ENCODE peak calls at places on chromosome 4, in six cellular contexts. G, H, X, T, K and A are unnamed samples.
A peak's percentile ranks its signal among the peaks of the same experiment; 100 is the strongest.

GRCh38 chr4:119498520-119498919 is 130.1 kb downstream of the PDE5A start:
- DNase-seq in G (no peak), H (peak; percentile 59), X (no peak), T (no peak), K (no peak), A (peak; percentile 77)

GRCh38 chr4:104420766-104421165 is 73.9 kb downstream of the CXXC4 start:
- DNase-seq in G (peak; percentile 15), H (no peak), X (peak; percentile 49), T (no peak), K (peak; percentile 32), A (peak; percentile 24)

GRCh38 chr4:168200685-168201084 is 108.3 kb downstream of the ANXA10 start:
- DNase-seq in G (no peak), H (peak; percentile 61), X (no peak), T (no peak), K (no peak), A (no peak)

GRCh38 chr4:93416337-93417102 is 412.0 kb upstream of the ATOH1 start:
- DNase-seq in G (no peak), H (peak; percentile 49), X (no peak), T (no peak), K (no peak), A (no peak)

GRCh38 chr4:54446556-54446955 is 211.2 kb upstream of the KIT start:
- DNase-seq in G (no peak), H (no peak), X (no peak), T (no peak), K (no peak), A (no peak)

GRCh38 chr4:185093573-185093972 is 49.5 kb upstream of the SLC25A4 start:
- DNase-seq in G (no peak), H (no peak), X (no peak), T (no peak), K (no peak), A (no peak)

GRCh38 chr4:71026086-71026485 is 32.6 kb downstream of the DCK start:
- DNase-seq in G (no peak), H (peak; percentile 90), X (no peak), T (no peak), K (no peak), A (peak; percentile 87)

GRCh38 chr4:123327346-123327745 is 69.2 kb upstream of the SPRY1 start:
- DNase-seq in G (no peak), H (no peak), X (no peak), T (no peak), K (no peak), A (no peak)

GRCh38 chr4:130333241-130333759 is 1237.3 kb downstream of the C4orf33 start:
- DNase-seq in G (no peak), H (no peak), X (no peak), T (no peak), K (no peak), A (no peak)
- H3K14ac ChIP-seq in G (no peak overlapping the region), H (no peak overlapping the region), X (no peak overlapping the region), T (no peak overlapping the region), K (no peak overlapping the region), A (no peak overlapping the region)

GRCh38 chr4:19727141-19727540 is 524.6 kb upstream of the SLIT2 start:
- DNase-seq in G (no peak), H (no peak), X (no peak), T (no peak), K (no peak), A (no peak)
- H3K14ac ChIP-seq in G (no peak overlapping the region), H (no peak overlapping the region), X (no peak overlapping the region), T (no peak overlapping the region), K (no peak overlapping the region), A (no peak overlapping the region)

DNA sequence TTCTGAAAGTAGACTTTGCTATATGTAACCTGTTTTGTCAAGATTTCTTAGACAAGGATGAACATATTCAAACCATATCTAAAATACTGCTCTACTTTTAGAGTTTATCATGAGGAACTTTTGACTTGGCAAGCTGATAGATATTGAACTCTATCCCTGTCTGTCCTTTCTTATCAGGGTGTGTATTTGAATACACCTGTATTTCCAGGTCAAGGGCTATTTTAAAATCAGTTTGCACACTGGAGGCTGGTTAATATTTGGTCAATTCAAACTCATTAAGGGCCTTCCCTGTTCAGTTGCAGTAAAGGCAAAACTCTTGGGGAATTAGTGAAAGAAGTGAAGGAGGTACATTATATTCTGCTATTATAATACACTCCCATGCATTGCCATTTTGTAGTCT is 2.3 kb downstream of the CDS1 start:
- DNase-seq in G (no peak), H (no peak), X (no peak), T (no peak), K (no peak), A (no peak)
- H3K14ac ChIP-seq in G (no peak overlapping the region), H (no peak overlapping the region), X (no peak overlapping the region), T (no peak overlapping the region), K (no peak overlapping the region), A (no peak overlapping the region)

GRCh38 chr4:73989928-73990327 is 1.9 kb upstream of the PPBP start:
- DNase-seq in G (no peak), H (no peak), X (no peak), T (no peak), K (no peak), A (no peak)

GRCh38 chr4:73988096-73988495 is at the start of gene PPBP:
- DNase-seq in G (no peak), H (no peak), X (no peak), T (no peak), K (no peak), A (no peak)

GRCh38 chr4:73985528-73985852 is 2.5 kb downstream of the PPBP start:
- DNase-seq in G (no peak), H (no peak), X (no peak), T (no peak), K (no peak), A (no peak)

GRCh38 chr4:73989031-73989430 is 1.0 kb upstream of the PPBP start:
- DNase-seq in G (no peak), H (no peak), X (no peak), T (no peak), K (no peak), A (no peak)

GRCh38 chr4:73984736-73985527 is 3.1 kb downstream of the PPBP start:
- DNase-seq in G (peak; percentile 78), H (peak; percentile 70), X (no peak), T (peak; percentile 68), K (no peak), A (no peak)
- H3K14ac ChIP-seq in G (no peak overlapping the region), H (no peak overlapping the region), X (no peak overlapping the region), T (no peak overlapping the region), K (no peak overlapping the region), A (no peak overlapping the region)

GRCh38 chr4:24774452-24774851 is 20.9 kb upstream of the SOD3 start:
- DNase-seq in G (no peak), H (peak; percentile 36), X (no peak), T (no peak), K (no peak), A (no peak)

GRCh38 chr4:24775750-24776149 is 19.6 kb upstream of the SOD3 start:
- DNase-seq in G (no peak), H (no peak), X (no peak), T (no peak), K (no peak), A (no peak)

GRCh38 chr4:24772952-24773351 is 22.4 kb upstream of the SOD3 start:
- DNase-seq in G (no peak), H (no peak), X (no peak), T (no peak), K (no peak), A (no peak)

GRCh38 chr4:24777528-24777927 is 17.8 kb upstream of the SOD3 start:
- DNase-seq in G (no peak), H (no peak), X (no peak), T (no peak), K (no peak), A (no peak)

DNA sequence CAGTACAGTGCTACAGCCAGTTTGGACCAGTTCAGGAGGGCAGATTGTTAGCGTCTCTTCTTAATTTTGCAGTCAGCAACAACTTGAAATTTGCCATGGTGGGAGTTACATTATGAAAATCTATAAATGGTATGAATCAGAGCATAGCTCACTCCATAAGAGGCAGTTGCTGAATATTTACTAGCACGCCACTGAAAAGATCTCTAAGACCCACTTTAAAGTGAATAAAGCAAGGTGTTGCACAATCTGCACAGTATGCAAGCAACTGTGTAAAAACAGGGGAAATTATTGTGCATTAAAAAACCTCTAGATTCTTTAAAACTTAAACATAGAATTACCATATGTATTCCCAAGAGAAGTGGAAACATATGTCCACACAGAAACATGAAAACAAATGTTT is 20.2 kb upstream of the SOD3 start:
- DNase-seq in G (no peak), H (peak; percentile 55), X (no peak), T (no peak), K (no peak), A (no peak)
- H3K14ac ChIP-seq in G (no peak overlapping the region), H (no peak overlapping the region), X (no peak overlapping the region), T (no peak overlapping the region), K (no peak overlapping the region), A (no peak overlapping the region)

GRCh38 chr4:157244348-157244747 is 23.8 kb downstream of the GRIA2 start:
- DNase-seq in G (no peak), H (no peak), X (no peak), T (no peak), K (no peak), A (no peak)

GRCh38 chr4:157242871-157243270 is 22.3 kb downstream of the GRIA2 start:
- DNase-seq in G (no peak), H (no peak), X (no peak), T (no peak), K (no peak), A (no peak)

GRCh38 chr4:157245351-157245750 is 24.8 kb downstream of the GRIA2 start:
- DNase-seq in G (no peak), H (no peak), X (no peak), T (no peak), K (no peak), A (no peak)

DNA sequence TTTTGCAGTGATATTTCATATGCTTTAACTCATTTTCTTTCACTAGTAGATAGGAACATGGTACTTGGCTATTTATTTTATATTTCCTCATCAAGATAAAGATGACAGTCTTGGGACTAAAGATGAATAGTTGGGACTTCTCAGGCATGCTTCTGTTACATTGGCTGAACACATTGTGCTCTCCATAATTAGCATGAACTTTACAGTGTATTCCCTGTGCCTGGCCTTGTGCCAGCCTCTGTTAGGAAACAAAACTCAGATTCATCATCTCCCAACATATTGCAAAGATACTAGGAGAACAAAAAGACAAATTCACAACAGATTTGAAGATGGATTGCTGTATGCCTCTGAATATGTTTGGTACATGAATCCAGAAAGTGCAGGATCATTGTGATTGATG is 26.4 kb downstream of the GRIA2 start:
- DNase-seq in G (no peak), H (no peak), X (no peak), T (no peak), K (no peak), A (no peak)
- H3K14ac ChIP-seq in G (no peak overlapping the region), H (no peak overlapping the region), X (no peak overlapping the region), T (no peak overlapping the region), K (no peak overlapping the region), A (no peak overlapping the region)

DNA sequence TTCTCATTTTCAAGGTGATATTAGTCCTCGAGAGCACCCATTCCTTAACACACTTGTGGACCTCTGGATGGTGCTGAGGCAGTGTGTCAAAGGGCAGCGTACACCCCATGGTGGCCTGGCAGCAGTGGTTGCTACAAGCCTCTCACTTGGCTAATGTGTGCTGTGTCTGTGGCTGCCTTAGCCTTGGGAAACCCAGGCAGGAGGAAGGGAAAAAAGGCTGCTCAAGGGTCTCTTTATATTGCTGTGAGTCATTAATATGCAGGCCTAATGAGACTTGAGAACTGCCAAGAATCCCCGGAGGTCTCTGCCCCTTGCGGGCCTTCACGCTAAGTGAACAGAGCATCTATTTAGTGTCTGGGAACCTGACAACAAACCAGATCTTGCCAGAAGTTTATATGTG is 7.0 kb downstream of the PCDH10 start:
- DNase-seq in G (no peak), H (no peak), X (no peak), T (no peak), K (no peak), A (peak; percentile 38)
- H3K14ac ChIP-seq in G (no peak overlapping the region), H (no peak overlapping the region), X (no peak overlapping the region), T (no peak overlapping the region), K (no peak overlapping the region), A (no peak overlapping the region)

GRCh38 chr4:22504931-22505330 is 10.9 kb downstream of the ADGRA3 start:
- DNase-seq in G (no peak), H (peak; percentile 22), X (no peak), T (no peak), K (no peak), A (no peak)
- H3K14ac ChIP-seq in G (no peak overlapping the region), H (no peak overlapping the region), X (no peak overlapping the region), T (no peak overlapping the region), K (no peak overlapping the region), A (no peak overlapping the region)